ENCODE peak calls at places on chromosomes 5 and 9, in seven cellular contexts. M is left ventricle myocardium inferior, D is right atrium auricular region, B is A549, I is AG09309, E is astrocyte of the spinal cord, C is AG04450. S is an unnamed sample.
A peak's percentile ranks its signal among the peaks of the same experiment; 100 is the strongest.

GRCh38 chr5:117657591-117657990 is 1083.0 kb upstream of the SEMA6A start:
- DNase-seq in D (no peak), M (no peak), I (no peak), E (peak; percentile 57), C (no peak), B (no peak), S (no peak)

GRCh38 chr9:126329476-126330275 is 3.0 kb downstream of the MVB12B start:
- DNase-seq in C (no peak), M (no peak), E (no peak), I (no peak), D (no peak), B (no peak), S (no peak)

GRCh38 chr9:123652416-123652815 is 277.5 kb downstream of the DENND1A start:
- DNase-seq in I (no peak), M (no peak), B (no peak), D (no peak), E (no peak), C (no peak), S (no peak)

GRCh38 chr5:60488466-60489130 is 211.4 kb downstream of the DEPDC1B start:
- DNase-seq in B (no peak), D (no peak), C (no peak), M (no peak), E (peak; percentile 25), I (no peak), S (no peak)

GRCh38 chr5:138280915-138281314 is 6.5 kb upstream of the GFRA3 start:
- DNase-seq in E (no peak), D (no peak), B (no peak), I (no peak), M (no peak), C (no peak), S (no peak)

GRCh38 chr5:82470185-82470584 is 192.0 kb upstream of the RPS23 start:
- DNase-seq in B (no peak), D (no peak), I (no peak), E (no peak), M (no peak), C (no peak), S (no peak)

GRCh38 chr5:90290648-90291047 is 118.9 kb downstream of the CETN3 start:
- DNase-seq in E (no peak), D (no peak), I (no peak), M (no peak), C (no peak), B (no peak), S (no peak)

GRCh38 chr9:107541523-107541922 is 52.0 kb upstream of the KLF4 start:
- DNase-seq in C (no peak), E (no peak), I (no peak), B (no peak), M (no peak), D (no peak), S (no peak)

GRCh38 chr9:973295-973842 is 3.1 kb upstream of the DMRT3 start:
- DNase-seq in E (no peak), M (no peak), C (no peak), D (no peak), I (no peak), B (no peak), S (no peak)

GRCh38 chr9:112168197-112168596 is 6.9 kb downstream of the SUSD1 start:
- DNase-seq in B (no peak), D (no peak), C (no peak), I (no peak), E (no peak), M (no peak), S (no peak)

GRCh38 chr9:565528-565927 is 276.0 kb upstream of the DMRT1 start:
- DNase-seq in B (no peak), C (no peak), M (no peak), D (no peak), I (no peak), E (no peak), S (no peak)

GRCh38 chr5:165202144-165202910 is 1696.9 kb downstream of the MAT2B start:
- DNase-seq in D (no peak), C (no peak), M (no peak), E (peak; percentile 3), I (no peak), B (no peak), S (no peak)

GRCh38 chr9:84922051-84922450 is 252.5 kb downstream of the NTRK2 start:
- DNase-seq in E (no peak), C (no peak), I (no peak), D (no peak), M (no peak), B (no peak), S (no peak)

GRCh38 chr5:120239076-120239475 is 225.0 kb upstream of the PRR16 start:
- DNase-seq in C (no peak), B (no peak), D (no peak), I (no peak), M (no peak), E (peak; percentile 13), S (no peak)

GRCh38 chr5:74503-75109 is 17.4 kb upstream of the PLEKHG4B start:
- DNase-seq in C (no peak), I (no peak), D (peak; percentile 43), B (no peak), E (no peak), M (no peak), S (no peak)

GRCh38 chr5:133396724-133397123 is 215.6 kb downstream of the FSTL4 start:
- DNase-seq in D (no peak), B (no peak), C (no peak), E (no peak), M (no peak), I (no peak), S (no peak)

GRCh38 chr9:77170991-77171699 is 6.2 kb upstream of the VPS13A start:
- DNase-seq in I (no peak), C (no peak), D (no peak), B (no peak), M (peak; percentile 50), E (no peak), S (no peak)

DNA sequence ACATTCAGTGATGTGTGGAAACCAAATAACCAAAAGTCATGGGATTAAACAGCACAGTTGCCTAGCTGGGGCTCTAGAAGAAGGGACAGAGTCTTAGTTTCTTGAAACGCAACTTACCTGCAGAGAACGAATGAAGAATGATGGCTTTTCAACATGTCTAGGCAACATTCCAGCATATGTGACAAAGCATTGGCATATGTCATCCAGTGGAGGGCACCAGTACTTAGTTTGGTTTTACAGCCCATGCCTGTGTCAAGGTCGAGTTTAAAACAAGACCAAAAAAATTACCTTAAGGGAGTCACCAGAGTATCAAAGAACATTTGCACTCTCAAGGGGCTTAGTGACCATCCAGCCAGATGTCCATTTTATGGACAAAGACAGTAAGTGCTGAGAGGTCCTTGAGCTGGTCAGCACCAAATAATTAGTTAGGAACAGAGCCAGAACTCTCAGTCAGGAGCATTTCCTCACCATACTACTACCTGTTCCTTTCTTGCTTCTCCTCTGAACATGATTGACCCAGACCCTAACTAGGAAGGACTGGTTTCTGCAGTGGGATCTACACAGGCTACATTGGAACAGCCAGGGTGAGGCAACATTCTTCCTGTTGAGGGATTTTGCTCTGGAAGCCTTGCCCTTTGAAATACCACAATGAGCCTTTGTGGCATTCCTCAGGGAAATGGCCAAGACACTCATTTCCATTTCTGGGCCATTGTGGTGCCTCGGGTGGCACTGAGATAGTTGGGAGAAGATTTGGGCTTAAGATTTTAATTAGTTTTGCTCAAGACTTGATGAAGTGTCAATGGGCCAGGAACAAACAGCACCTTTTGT is 75.4 kb upstream of the ANKH start:
- DNase-seq in D (no peak), C (no peak), M (no peak), B (peak; percentile 18), I (no peak), E (no peak), S (no peak)
- TF ChIP-seq CTCF in D (peak; percentile 61), C (peak; percentile 12), M (peak; percentile 60), B (peak; percentile 33), I (peak; percentile 29), E (peak; percentile 29), S (peak; percentile 21)

DNA sequence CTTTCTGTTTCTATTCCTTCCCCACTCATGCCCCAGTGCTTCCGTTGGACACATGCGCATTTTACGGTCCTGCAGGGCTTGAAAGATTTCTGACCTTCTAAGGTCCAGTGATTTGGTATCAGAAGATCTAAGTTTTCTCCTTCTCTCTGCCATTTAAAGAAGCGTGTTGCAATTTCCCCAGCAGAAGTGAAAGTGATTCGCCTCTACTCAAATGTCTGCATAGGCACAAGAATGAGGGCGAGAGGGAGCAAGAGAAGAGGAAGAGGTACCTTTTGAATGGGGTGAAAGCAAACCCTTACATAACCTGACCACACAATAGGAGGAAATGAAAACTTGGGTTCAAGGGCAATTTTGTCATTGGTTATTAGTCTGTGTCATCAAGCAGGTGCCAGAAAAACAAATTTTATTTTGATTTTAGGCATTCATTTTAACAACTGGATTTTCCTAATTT is 31.7 kb upstream of the NR3C1 start:
- DNase-seq in C (no peak), E (no peak), B (no peak), M (no peak), I (no peak), D (no peak), S (no peak)
- H3K4me3 ChIP-seq in C (no peak overlapping the region), E (no peak overlapping the region), B (no peak overlapping the region), M (peak overlapping the region; percentile 26), I (no peak overlapping the region), D (no peak overlapping the region), S (no peak overlapping the region)

GRCh38 chr9:37623267-37623666 is 27.5 kb upstream of the FRMPD1 start:
- DNase-seq in M (no peak), C (no peak), D (no peak), I (no peak), E (no peak), B (no peak), S (no peak)
- TF ChIP-seq CTCF in M (no peak), C (no peak), D (no peak), I (no peak), E (no peak), B (no peak), S (no peak)

GRCh38 chr9:95045751-95046150 is 271.8 kb downstream of the FANCC start:
- DNase-seq in M (no peak), D (no peak), B (no peak), I (no peak), E (no peak), C (no peak), S (no peak)

GRCh38 chr9:95048225-95049087 is 269.1 kb downstream of the FANCC start:
- DNase-seq in C (no peak), I (no peak), E (no peak), B (no peak), D (no peak), M (peak; percentile 75), S (no peak)

GRCh38 chr9:95049761-95050160 is 267.7 kb downstream of the FANCC start:
- DNase-seq in D (no peak), I (no peak), B (no peak), M (no peak), E (no peak), C (no peak), S (no peak)

GRCh38 chr9:95044731-95045508 is 272.6 kb downstream of the FANCC start:
- DNase-seq in B (peak; percentile 62), I (no peak), D (no peak), C (no peak), E (no peak), M (peak; percentile 53), S (no peak)

DNA sequence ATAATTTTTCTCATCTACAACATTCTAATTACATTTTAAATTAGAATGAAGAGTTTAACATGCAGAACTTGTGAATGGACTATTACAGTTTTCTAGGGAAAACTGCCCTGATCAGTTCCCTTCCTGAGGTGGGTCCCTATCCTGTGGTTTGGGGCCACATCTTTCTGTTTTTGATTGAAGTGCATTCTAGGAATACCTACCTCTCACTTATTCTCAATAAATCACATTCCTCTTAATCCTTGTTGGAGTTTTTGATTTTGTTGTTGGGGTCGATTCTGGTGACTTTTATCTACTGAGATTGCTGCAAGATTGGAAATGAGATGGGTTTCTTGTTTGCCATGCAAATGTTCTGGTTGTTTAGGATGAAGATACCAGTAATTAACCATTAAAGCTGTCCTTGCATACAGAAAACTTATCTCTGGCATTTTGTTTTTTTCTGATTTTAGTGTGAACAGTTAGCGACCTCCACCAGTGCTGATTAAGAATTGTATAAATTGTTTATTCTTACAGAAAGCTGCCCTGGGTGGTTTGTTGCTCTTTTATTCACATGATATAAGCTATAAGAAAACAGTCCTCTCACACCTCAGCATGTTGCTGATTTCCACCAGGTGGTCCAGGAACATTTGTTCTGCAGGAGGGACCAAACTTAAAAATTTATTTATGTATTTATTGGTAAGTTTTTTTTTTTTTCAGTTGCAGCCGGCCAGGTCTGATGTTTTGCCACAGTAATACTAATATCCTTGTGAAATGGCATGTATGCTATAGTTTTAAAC is 269.9 kb downstream of the FANCC start:
- DNase-seq in M (no peak), C (no peak), I (no peak), B (no peak), E (no peak), D (no peak), S (no peak)
- H3K4me3 ChIP-seq in M (peak overlapping the region; percentile 68), C (peak overlapping the region; percentile 36), I (no peak overlapping the region), B (peak overlapping the region; percentile 57), E (peak overlapping the region; percentile 18), D (no peak overlapping the region), S (no peak overlapping the region)